ENCODE peak calls at places on chromosomes 11 and 22, in four cellular contexts. M is C1 segment of cervical spinal cord, S is mucosa of gallbladder, F is fibroblast of pulmonary artery. C is an unnamed sample.

GRCh38 chr22:27836181-27836580 is 34.6 kb upstream of the MN1 start:
- DNase-seq in M (no peak), S (no peak), F (no peak), C (no peak)

GRCh38 chr11:66677599-66678375 is at the start of gene RBM4B:
- DNase-seq in M (peak; percentile 94), S (peak; percentile 96), F (peak; percentile 95), C (peak; percentile 98)

GRCh38 chr11:64729851-64730382 is 6.9 kb upstream of the NRXN2 start:
- DNase-seq in M (no peak), S (no peak), F (no peak), C (peak; percentile 78)

GRCh38 chr22:39177791-39178190 is 25.3 kb upstream of the CBX7 start:
- DNase-seq in M (no peak), S (no peak), F (no peak), C (no peak)

GRCh38 chr11:36326524-36327419 is 30.7 kb downstream of the PRR5L start:
- DNase-seq in M (no peak), S (no peak), F (no peak), C (no peak)

GRCh38 chr22:20392983-20393704 is 807 bp upstream of the ZNF74 start:
- DNase-seq in M (no peak), S (no peak), F (no peak), C (peak; percentile 44)

GRCh38 chr11:23423119-23423518 is 562.8 kb upstream of the CCDC179 start:
- DNase-seq in M (no peak), S (no peak), F (no peak), C (no peak)

GRCh38 chr11:15045209-15045608 is 28.2 kb upstream of the CALCB start:
- DNase-seq in M (no peak), S (no peak), F (no peak), C (no peak)

GRCh38 chr22:22057617-22058378 is 75.2 kb upstream of the TOP3B start:
- DNase-seq in M (no peak), S (no peak), F (no peak), C (no peak)

GRCh38 chr22:19430890-19431541 is 517 bp downstream of the HIRA start:
- DNase-seq in M (peak; percentile 38), S (peak; percentile 58), F (peak; percentile 30), C (no peak)

GRCh38 chr11:110092577-110093406 is at the start of gene ZC3H12C:
- DNase-seq in M (peak; percentile 80), S (peak; percentile 82), F (peak; percentile 90), C (peak; percentile 79)

GRCh38 chr22:35749808-35750207 is 32.1 kb downstream of the APOL5 start:
- DNase-seq in M (no peak), S (no peak), F (no peak), C (no peak)

GRCh38 chr11:103079833-103080232 is 12.1 kb downstream of the DCUN1D5 start:
- DNase-seq in M (no peak), S (no peak), F (peak; percentile 46), C (no peak)

GRCh38 chr11:19398273-19398672 is 157.5 kb upstream of the E2F8 start:
- DNase-seq in M (no peak), S (no peak), F (no peak), C (no peak)

GRCh38 chr11:43547900-43548381 is 132.6 kb upstream of the HSD17B12 start:
- DNase-seq in M (peak; percentile 49), S (no peak), F (no peak), C (peak; percentile 89)

GRCh38 chr22:25437414-25438160 is 126.9 kb upstream of the GRK3 start:
- DNase-seq in M (no peak), S (no peak), F (no peak), C (no peak)

GRCh38 chr11:62552931-62553838 is 6.6 kb upstream of the AHNAK start:
- DNase-seq in M (no peak), S (peak; percentile 88), F (peak; percentile 94), C (peak; percentile 89)

GRCh38 chr11:3345736-3346135 is 33.2 kb downstream of the ZNF195 start:
- DNase-seq in M (no peak), S (no peak), F (no peak), C (peak; percentile 70)

GRCh38 chr22:16845881-16846280 is 20.7 kb upstream of the XKR3 start:
- DNase-seq in M (no peak), S (no peak), F (no peak), C (no peak)

GRCh38 chr11:60378359-60378758 is at the start of gene MS4A7:
- DNase-seq in M (no peak), S (no peak), F (no peak), C (no peak)